ENCODE peak calls at places on chromosome 21, in seven cellular contexts. One of them, this sample, is unnamed.
A peak's percentile ranks its signal among the peaks of the same experiment; 100 is the strongest.

GRCh38 chr21:31220567-31220966 is 123.5 kb downstream of the TIAM1 start:
- DNase-seq in HepG2: peak; percentile 57
- DNase-seq in K562: no peak
- DNase-seq in H1: no peak
- DNase-seq in GM12878: no peak
- DNase-seq in SK-N-SH: no peak
- DNase-seq in HCT116: no peak
- DNase-seq in this sample: no peak

GRCh38 chr21:29704719-29705118 is 235.1 kb downstream of the GRIK1 start:
- DNase-seq in GM12878: no peak
- DNase-seq in H1: no peak
- DNase-seq in HCT116: no peak
- DNase-seq in K562: no peak
- DNase-seq in HepG2: no peak
- DNase-seq in SK-N-SH: no peak
- DNase-seq in this sample: no peak

GRCh38 chr21:15199414-15199813 is 134.6 kb upstream of the NRIP1 start:
- DNase-seq in H1: no peak
- DNase-seq in HepG2: no peak
- DNase-seq in K562: no peak
- DNase-seq in SK-N-SH: no peak
- DNase-seq in GM12878: no peak
- DNase-seq in HCT116: no peak
- DNase-seq in this sample: no peak

GRCh38 chr21:26834181-26834945 is 10.8 kb downstream of the ADAMTS1 start:
- DNase-seq in H1: no peak
- DNase-seq in GM12878: no peak
- DNase-seq in HCT116: no peak
- DNase-seq in HepG2: no peak
- DNase-seq in K562: no peak
- DNase-seq in SK-N-SH: no peak
- DNase-seq in this sample: no peak

GRCh38 chr21:25005388-25005787 is 601.9 kb downstream of the MRPL39 start:
- DNase-seq in H1: no peak
- DNase-seq in K562: no peak
- DNase-seq in HCT116: no peak
- DNase-seq in SK-N-SH: no peak
- DNase-seq in HepG2: no peak
- DNase-seq in GM12878: no peak
- DNase-seq in this sample: no peak

GRCh38 chr21:39644069-39644468 is 31.3 kb downstream of the B3GALT5 start:
- DNase-seq in SK-N-SH: no peak
- DNase-seq in HCT116: no peak
- DNase-seq in HepG2: no peak
- DNase-seq in H1: peak; percentile 26
- DNase-seq in K562: no peak
- DNase-seq in GM12878: no peak
- DNase-seq in this sample: no peak

GRCh38 chr21:44865561-44866280 is 7.8 kb downstream of the PTTG1IP start:
- DNase-seq in HCT116: no peak
- DNase-seq in SK-N-SH: no peak
- DNase-seq in K562: no peak
- DNase-seq in GM12878: no peak
- DNase-seq in H1: no peak
- DNase-seq in HepG2: no peak
- DNase-seq in this sample: no peak

GRCh38 chr21:28445081-28445830 is 547.4 kb downstream of the LTN1 start:
- DNase-seq in GM12878: no peak
- DNase-seq in H1: no peak
- DNase-seq in HepG2: no peak
- DNase-seq in HCT116: no peak
- DNase-seq in K562: no peak
- DNase-seq in SK-N-SH: no peak
- DNase-seq in this sample: no peak

GRCh38 chr21:26096972-26097371 is 73.6 kb downstream of the APP start:
- DNase-seq in GM12878: no peak
- DNase-seq in HepG2: no peak
- DNase-seq in K562: no peak
- DNase-seq in HCT116: no peak
- DNase-seq in H1: no peak
- DNase-seq in SK-N-SH: peak; percentile 39
- DNase-seq in this sample: no peak

GRCh38 chr21:15943009-15943666 is 213.4 kb downstream of the USP25 start:
- DNase-seq in SK-N-SH: no peak
- DNase-seq in HepG2: peak; percentile 26
- DNase-seq in H1: no peak
- DNase-seq in GM12878: no peak
- DNase-seq in K562: no peak
- DNase-seq in HCT116: no peak
- DNase-seq in this sample: no peak

GRCh38 chr21:25733859-25734653 is 648 bp downstream of the ATP5PF start:
- DNase-seq in K562: no peak
- DNase-seq in H1: no peak
- DNase-seq in HepG2: peak; percentile 62
- DNase-seq in GM12878: no peak
- DNase-seq in SK-N-SH: peak; percentile 24
- DNase-seq in HCT116: no peak
- DNase-seq in this sample: no peak

GRCh38 chr21:27429612-27430361 is 462.9 kb upstream of the ADAMTS5 start:
- DNase-seq in H1: no peak
- DNase-seq in SK-N-SH: no peak
- DNase-seq in K562: no peak
- DNase-seq in GM12878: no peak
- DNase-seq in HepG2: no peak
- DNase-seq in HCT116: no peak
- DNase-seq in this sample: no peak

DNA sequence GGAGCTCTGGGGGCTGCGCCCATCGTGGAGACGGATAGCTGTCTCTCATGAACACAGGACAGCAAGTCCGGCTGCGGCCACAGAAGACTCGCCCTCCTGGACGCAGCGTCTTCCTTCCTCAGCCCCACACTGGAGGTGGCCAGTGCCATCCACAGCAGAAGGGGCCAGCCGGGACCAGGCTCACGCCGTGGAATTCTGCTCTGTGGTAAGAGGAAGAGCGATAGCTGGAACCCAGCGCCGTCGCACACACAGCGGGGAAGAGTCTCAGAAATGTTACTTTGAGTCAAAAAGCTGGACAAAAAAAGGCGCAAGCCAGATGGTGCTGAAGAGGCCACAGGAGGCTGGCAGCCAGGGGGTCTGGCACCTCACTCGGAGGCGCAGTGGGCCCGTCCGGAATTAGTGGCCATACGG is 113.9 kb upstream of the COL6A1 start:
- DNase-seq in K562: no peak
- DNase-seq in H1: no peak
- DNase-seq in GM12878: no peak
- DNase-seq in HepG2: no peak
- DNase-seq in HCT116: no peak
- DNase-seq in SK-N-SH: no peak
- DNase-seq in this sample: no peak
- TF ChIP-seq JUND in K562: no peak
- TF ChIP-seq JUND in H1: no peak
- TF ChIP-seq JUND in GM12878: no peak
- TF ChIP-seq JUND in HepG2: no peak
- TF ChIP-seq JUND in HCT116: no peak
- TF ChIP-seq JUND in SK-N-SH: no peak
- TF ChIP-seq JUND in this sample: no peak

GRCh38 chr21:36385233-36385908 is at the start of gene CHAF1B:
- DNase-seq in SK-N-SH: peak; percentile 97
- DNase-seq in K562: peak; percentile 99
- DNase-seq in GM12878: no peak
- DNase-seq in HepG2: peak; percentile 64
- DNase-seq in HCT116: peak; percentile 51
- DNase-seq in H1: peak; percentile 98
- DNase-seq in this sample: peak; percentile 86
- TF ChIP-seq JUND in SK-N-SH: no peak
- TF ChIP-seq JUND in K562: no peak
- TF ChIP-seq JUND in GM12878: no peak
- TF ChIP-seq JUND in HepG2: no peak
- TF ChIP-seq JUND in HCT116: no peak
- TF ChIP-seq JUND in H1: no peak
- TF ChIP-seq JUND in this sample: no peak

DNA sequence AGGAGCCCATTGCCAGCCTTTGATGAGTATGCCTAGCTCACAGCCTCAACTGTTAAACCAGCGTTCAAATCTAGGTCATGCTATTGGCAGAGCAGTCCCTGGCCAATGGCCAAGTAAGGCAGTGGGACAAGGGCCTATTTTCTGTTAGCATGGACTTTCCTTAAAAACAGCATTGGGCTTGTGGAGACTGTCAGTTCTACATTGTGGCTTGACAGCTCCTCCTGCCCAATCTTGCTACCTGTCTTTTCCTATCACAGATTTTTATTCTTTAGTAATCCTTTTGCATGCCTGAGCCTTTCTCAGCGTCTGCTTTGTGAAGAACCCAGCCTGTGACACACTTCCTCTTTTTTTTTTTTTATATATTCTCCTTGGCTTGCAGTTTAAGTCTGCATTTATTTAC is 56.4 kb downstream of the DIP2A start:
- DNase-seq in K562: no peak
- DNase-seq in GM12878: no peak
- DNase-seq in SK-N-SH: no peak
- DNase-seq in H1: no peak
- DNase-seq in HCT116: no peak
- DNase-seq in HepG2: no peak
- DNase-seq in this sample: no peak
- TF ChIP-seq JUND in K562: no peak
- TF ChIP-seq JUND in GM12878: no peak
- TF ChIP-seq JUND in SK-N-SH: no peak
- TF ChIP-seq JUND in H1: no peak
- TF ChIP-seq JUND in HCT116: no peak
- TF ChIP-seq JUND in HepG2: no peak
- TF ChIP-seq JUND in this sample: no peak

DNA sequence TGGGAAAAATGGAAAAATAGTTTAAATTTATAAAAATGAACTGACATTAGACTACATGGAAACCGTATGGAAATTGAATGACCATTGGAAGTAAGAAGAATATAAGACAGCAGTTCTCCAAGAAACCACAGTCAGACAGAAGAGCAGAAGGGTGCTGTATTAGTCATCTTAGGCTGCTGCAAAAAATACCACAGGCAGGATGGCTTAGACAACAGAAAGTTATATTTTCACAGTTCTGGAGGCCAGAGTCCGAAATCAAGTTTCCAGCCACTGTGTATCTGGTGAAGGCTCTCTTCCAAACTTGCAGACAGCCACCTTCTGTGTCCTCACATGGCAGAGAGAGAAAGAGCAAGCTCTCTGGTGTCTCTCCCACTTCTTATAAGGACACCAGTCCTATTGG is 175.2 kb downstream of the DSCAM start:
- DNase-seq in HCT116: no peak
- DNase-seq in SK-N-SH: no peak
- DNase-seq in H1: no peak
- DNase-seq in K562: no peak
- DNase-seq in HepG2: no peak
- DNase-seq in GM12878: no peak
- DNase-seq in this sample: no peak
- TF ChIP-seq JUND in HCT116: no peak
- TF ChIP-seq JUND in SK-N-SH: no peak
- TF ChIP-seq JUND in H1: no peak
- TF ChIP-seq JUND in K562: no peak
- TF ChIP-seq JUND in HepG2: no peak
- TF ChIP-seq JUND in GM12878: no peak
- TF ChIP-seq JUND in this sample: no peak

GRCh38 chr21:46159841-46160562 is 4.6 kb upstream of the FTCD start:
- DNase-seq in K562: no peak
- DNase-seq in HepG2: no peak
- DNase-seq in HCT116: no peak
- DNase-seq in H1: no peak
- DNase-seq in GM12878: no peak
- DNase-seq in SK-N-SH: no peak
- DNase-seq in this sample: no peak
- TF ChIP-seq JUND in K562: no peak
- TF ChIP-seq JUND in HepG2: no peak
- TF ChIP-seq JUND in HCT116: no peak
- TF ChIP-seq JUND in H1: no peak
- TF ChIP-seq JUND in GM12878: no peak
- TF ChIP-seq JUND in SK-N-SH: no peak
- TF ChIP-seq JUND in this sample: no peak

GRCh38 chr21:33198346-33199135 is 31.2 kb upstream of the IFNAR2 start:
- DNase-seq in SK-N-SH: no peak
- DNase-seq in H1: no peak
- DNase-seq in HepG2: no peak
- DNase-seq in GM12878: no peak
- DNase-seq in K562: no peak
- DNase-seq in HCT116: no peak
- DNase-seq in this sample: no peak
- TF ChIP-seq JUND in SK-N-SH: no peak
- TF ChIP-seq JUND in H1: no peak
- TF ChIP-seq JUND in HepG2: no peak
- TF ChIP-seq JUND in GM12878: no peak
- TF ChIP-seq JUND in K562: no peak
- TF ChIP-seq JUND in HCT116: no peak
- TF ChIP-seq JUND in this sample: no peak

GRCh38 chr21:42878678-42878992 is 704 bp downstream of the WDR4 start:
- DNase-seq in K562: no peak
- DNase-seq in HepG2: no peak
- DNase-seq in HCT116: no peak
- DNase-seq in SK-N-SH: no peak
- DNase-seq in H1: no peak
- DNase-seq in GM12878: no peak
- DNase-seq in this sample: no peak

GRCh38 chr21:42868196-42868595 is 11.1 kb downstream of the WDR4 start:
- DNase-seq in HCT116: no peak
- DNase-seq in H1: no peak
- DNase-seq in K562: peak; percentile 13
- DNase-seq in GM12878: no peak
- DNase-seq in SK-N-SH: no peak
- DNase-seq in HepG2: no peak
- DNase-seq in this sample: no peak

DNA sequence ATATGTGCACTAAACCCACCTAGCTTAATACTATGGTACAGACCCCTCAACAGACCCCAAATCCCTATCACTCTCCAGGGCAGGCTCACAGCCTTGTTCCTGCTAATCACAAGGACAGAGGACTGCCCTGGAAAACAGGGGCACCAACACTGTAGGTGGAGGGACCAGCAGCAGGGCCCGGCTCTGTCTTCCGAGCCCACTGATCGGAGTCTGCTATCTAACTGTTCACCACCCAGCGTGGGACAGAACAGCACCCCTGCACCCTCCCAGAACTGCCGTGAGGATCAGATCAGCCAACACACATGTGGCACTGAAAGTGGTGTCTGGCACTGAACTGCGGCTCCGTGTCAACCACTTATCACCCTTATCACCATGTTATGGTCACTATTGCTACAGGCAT is 6.2 kb downstream of the WDR4 start:
- DNase-seq in HCT116: no peak
- DNase-seq in SK-N-SH: no peak
- DNase-seq in K562: peak; percentile 11
- DNase-seq in GM12878: no peak
- DNase-seq in HepG2: no peak
- DNase-seq in H1: no peak
- DNase-seq in this sample: no peak
- TF ChIP-seq JUND in HCT116: no peak
- TF ChIP-seq JUND in SK-N-SH: no peak
- TF ChIP-seq JUND in K562: no peak
- TF ChIP-seq JUND in GM12878: no peak
- TF ChIP-seq JUND in HepG2: no peak
- TF ChIP-seq JUND in H1: no peak
- TF ChIP-seq JUND in this sample: no peak

This sample was measured in T47D.